ENCODE peak calls at places on chromosomes 16 and 17, in eight cellular contexts. F is GM12865, K is cardiac muscle cell, W is fibroblast of villous mesenchyme, X is Peyer's patch, Y is fibroblast of the aortic adventitia, Q is uterus, S is MCF 10A. N is an unnamed sample.

GRCh38 chr17:77002103-77003045 is 134.2 kb downstream of the MGAT5B start:
- DNase-seq in F (no peak), S (peak), Y (peak), X (no peak), W (peak), K (peak), Q (no peak), N (peak)

GRCh38 chr16:430904-431303 is 5.5 kb downstream of the RAB11FIP3 start:
- DNase-seq in Y (no peak), Q (no peak), F (no peak), S (no peak), W (no peak), K (no peak), X (no peak), N (no peak)

GRCh38 chr16:66263973-66264310 is 102.5 kb upstream of the CDH5 start:
- DNase-seq in W (no peak), Y (no peak), K (no peak), X (no peak), F (no peak), Q (no peak), S (no peak), N (no peak)

GRCh38 chr17:28973414-28973813 is 22.1 kb upstream of the PHF12 start:
- DNase-seq in X (no peak), F (no peak), Q (no peak), Y (peak), K (peak), W (peak), S (no peak), N (no peak)

GRCh38 chr16:4402439-4403132 is 13.8 kb downstream of the CORO7 start:
- DNase-seq in W (peak), F (peak), K (peak), Q (peak), Y (peak), X (peak), S (peak), N (peak)

GRCh38 chr16:35198223-35199199 is 1739.1 kb downstream of the TP53TG3F start:
- DNase-seq in K (no peak), W (no peak), F (no peak), S (no peak), X (no peak), Y (no peak), Q (no peak), N (no peak)

GRCh38 chr17:49358638-49359247 is 3.3 kb downstream of the ZNF652 start:
- DNase-seq in W (no peak), K (peak), F (peak), Y (peak), S (no peak), Q (no peak), X (peak), N (no peak)

GRCh38 chr17:32870969-32871368 is 6.0 kb downstream of the MYO1D start:
- DNase-seq in S (no peak), X (no peak), F (no peak), Y (peak), Q (no peak), K (peak), W (peak), N (no peak)

GRCh38 chr16:23119570-23119969 is 29.7 kb downstream of the USP31 start:
- DNase-seq in Y (peak), Q (no peak), S (peak), X (no peak), K (peak), F (no peak), W (peak), N (peak)

GRCh38 chr16:57761301-57761700 is 25.7 kb downstream of the KATNB1 start:
- DNase-seq in Y (no peak), F (no peak), X (no peak), K (no peak), W (no peak), S (no peak), Q (no peak), N (no peak)

GRCh38 chr16:69601250-69601649 is 35.5 kb downstream of the NFAT5 start:
- DNase-seq in X (no peak), S (no peak), K (no peak), F (no peak), W (no peak), Q (no peak), Y (no peak), N (no peak)

GRCh38 chr17:21358682-21359482 is 17.3 kb upstream of the KCNJ12 start:
- DNase-seq in S (no peak), W (no peak), Q (no peak), Y (peak), X (no peak), K (no peak), F (no peak), N (no peak)

GRCh38 chr17:499836-500543 is 147.4 kb upstream of the RPH3AL start:
- DNase-seq in K (no peak), X (no peak), Q (no peak), S (no peak), Y (no peak), W (no peak), F (peak), N (no peak)

GRCh38 chr16:46918400-46918799 is 34.2 kb downstream of the GPT2 start:
- DNase-seq in Y (no peak), X (no peak), F (no peak), Q (no peak), S (no peak), K (no peak), W (no peak), N (no peak)

GRCh38 chr17:62673614-62674362 is 46.3 kb downstream of the MRC2 start:
- DNase-seq in K (no peak), W (no peak), F (no peak), Q (no peak), S (no peak), X (no peak), Y (no peak), N (no peak)

GRCh38 chr16:64150193-64150592 is 971.7 kb downstream of the CDH11 start:
- DNase-seq in F (no peak), Q (no peak), Y (no peak), K (peak), W (no peak), S (peak), X (no peak), N (no peak)

GRCh38 chr16:56844056-56844455 is 21.0 kb upstream of the SLC12A3 start:
- DNase-seq in X (no peak), K (no peak), W (no peak), F (no peak), Y (no peak), Q (no peak), S (no peak), N (no peak)

GRCh38 chr17:64073771-64074703 is 53.6 kb upstream of the ICAM2 start:
- DNase-seq in W (peak), Q (no peak), K (no peak), Y (no peak), F (peak), S (no peak), X (no peak), N (no peak)

GRCh38 chr17:42109086-42109485 is 3.4 kb downstream of the DHX58 start:
- DNase-seq in F (no peak), K (no peak), Y (no peak), Q (no peak), S (no peak), W (no peak), X (no peak), N (no peak)

GRCh38 chr16:50838885-50839284 is 97.0 kb downstream of the CYLD start:
- DNase-seq in Q (no peak), W (no peak), K (no peak), F (no peak), Y (no peak), S (no peak), X (no peak), N (no peak)

GRCh38 chr17:64984181-64984580 is 64.9 kb upstream of the LRRC37A3 start:
- DNase-seq in Q (no peak), Y (no peak), W (no peak), X (no peak), K (no peak), F (no peak), S (no peak), N (no peak)

GRCh38 chr17:4487820-4488716 is 10.6 kb upstream of the SPNS2 start:
- DNase-seq in X (no peak), F (no peak), S (no peak), W (no peak), Y (no peak), Q (no peak), K (no peak), N (no peak)

GRCh38 chr17:10651927-10652326 is 5.2 kb downstream of the MYH3 start:
- DNase-seq in K (no peak), Q (no peak), X (no peak), F (no peak), S (no peak), Y (no peak), W (no peak), N (no peak)

GRCh38 chr16:78396046-78396445 is 296.6 kb downstream of the WWOX start:
- DNase-seq in W (no peak), Y (no peak), F (no peak), S (peak), Q (no peak), X (no peak), K (no peak), N (no peak)
- TF ChIP-seq CTCF in W (peak), Y (peak), F (no peak), S (no peak), Q (no peak), X (no peak), K (no peak), N (peak)

DNA sequence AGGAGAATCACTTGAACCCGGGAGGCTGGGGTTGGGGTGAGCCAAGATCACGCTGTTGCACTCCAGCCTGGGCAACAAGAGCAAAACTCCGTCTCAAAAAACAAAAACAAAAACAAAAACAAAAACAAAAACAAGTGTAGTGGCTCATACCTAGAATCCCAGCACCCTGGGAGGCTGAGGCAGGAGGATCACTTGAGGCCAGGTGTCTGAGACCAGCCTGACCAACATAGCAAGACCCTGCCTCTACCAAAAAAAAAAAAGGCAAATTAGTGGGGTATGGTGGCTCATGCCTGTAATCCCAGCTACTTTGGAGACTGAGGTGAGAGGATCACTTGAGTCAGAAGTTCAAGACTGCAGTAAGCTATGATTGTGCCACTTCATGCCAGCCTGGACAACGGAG is 26.4 kb upstream of the HAPSTR1 start:
- DNase-seq in Q (no peak), W (no peak), K (no peak), S (no peak), F (no peak), X (no peak), Y (no peak), N (no peak)
- TF ChIP-seq CTCF in Q (no peak), W (no peak), K (no peak), S (no peak), F (no peak), X (no peak), Y (no peak), N (no peak)

GRCh38 chr16:3259829-3260228 is 3.4 kb upstream of the MEFV start:
- DNase-seq in Y (no peak), S (peak), K (no peak), F (no peak), W (no peak), X (no peak), Q (no peak), N (no peak)

GRCh38 chr16:3268294-3268693 is 11.9 kb upstream of the MEFV start:
- DNase-seq in Y (no peak), X (no peak), W (no peak), K (no peak), Q (no peak), S (no peak), F (no peak), N (no peak)

GRCh38 chr16:3266873-3267537 is 10.6 kb upstream of the MEFV start:
- DNase-seq in Y (peak), S (peak), F (no peak), K (peak), W (peak), Q (no peak), X (no peak), N (no peak)

GRCh38 chr16:3262517-3262916 is 6.1 kb upstream of the MEFV start:
- DNase-seq in Y (no peak), Q (no peak), F (no peak), W (no peak), X (no peak), K (no peak), S (no peak), N (no peak)

DNA sequence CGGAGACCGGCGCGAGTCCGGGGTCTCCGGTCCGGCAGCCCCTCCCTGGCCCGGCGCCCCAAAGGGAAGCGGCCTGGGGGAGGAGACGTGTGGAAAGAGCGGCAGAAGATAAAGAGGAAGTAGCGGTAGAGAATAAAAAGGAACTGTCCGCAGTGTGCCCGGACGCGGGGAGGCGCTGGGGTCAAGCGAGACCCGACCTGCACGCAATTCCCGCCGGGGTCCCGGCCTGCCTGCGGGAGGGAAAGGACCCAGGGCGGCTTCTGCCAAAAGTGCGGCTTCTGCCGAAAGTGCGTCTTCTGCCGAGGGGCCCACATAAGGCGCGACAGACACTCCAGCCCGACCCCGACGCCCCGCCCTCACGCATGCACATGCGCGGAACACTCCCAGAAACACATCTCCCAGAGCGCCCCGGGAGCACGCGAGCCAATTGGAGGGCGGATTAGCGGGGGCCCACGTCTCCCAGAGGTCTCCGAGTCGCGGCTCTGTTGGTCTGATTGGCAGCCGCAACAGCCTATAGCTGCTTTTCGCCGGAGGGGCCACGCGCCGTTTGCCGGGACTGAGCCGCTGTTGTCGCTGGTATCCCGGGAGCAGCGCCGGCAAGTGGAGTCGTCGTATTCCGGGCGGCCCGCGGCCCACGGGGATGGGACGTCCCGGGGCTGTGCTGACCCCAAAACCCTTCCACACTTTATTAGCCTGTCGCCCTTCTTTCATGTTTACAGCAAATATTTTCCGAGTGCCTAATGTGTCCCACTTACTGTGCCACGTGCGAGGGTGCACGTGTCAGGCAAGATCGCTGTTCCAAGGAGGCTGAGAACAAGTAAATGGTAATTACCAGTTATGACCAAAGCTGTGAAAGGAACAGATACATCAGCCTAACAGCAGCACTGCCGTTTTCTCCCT is 8.0 kb upstream of the MEFV start:
- DNase-seq in Q (peak), X (peak), K (peak), W (peak), F (peak), S (peak), Y (peak), N (peak)
- TF ChIP-seq CTCF in Q (peak), X (peak), K (peak), W (peak), F (peak), S (peak), Y (peak), N (peak)

GRCh38 chr17:65984299-65984698 is 207.6 kb downstream of the CEP112 start:
- DNase-seq in K (peak), X (no peak), S (peak), W (peak), Y (peak), Q (no peak), F (no peak), N (no peak)

GRCh38 chr17:65988451-65988850 is 203.5 kb downstream of the CEP112 start:
- DNase-seq in F (no peak), Y (no peak), S (no peak), W (no peak), K (no peak), X (no peak), Q (no peak), N (no peak)

GRCh38 chr17:65985571-65985970 is 206.4 kb downstream of the CEP112 start:
- DNase-seq in X (no peak), Y (no peak), S (no peak), Q (no peak), F (no peak), K (no peak), W (no peak), N (no peak)

GRCh38 chr17:65990593-65990992 is 201.3 kb downstream of the CEP112 start:
- DNase-seq in Q (no peak), W (no peak), Y (no peak), K (no peak), X (no peak), F (no peak), S (no peak), N (no peak)

DNA sequence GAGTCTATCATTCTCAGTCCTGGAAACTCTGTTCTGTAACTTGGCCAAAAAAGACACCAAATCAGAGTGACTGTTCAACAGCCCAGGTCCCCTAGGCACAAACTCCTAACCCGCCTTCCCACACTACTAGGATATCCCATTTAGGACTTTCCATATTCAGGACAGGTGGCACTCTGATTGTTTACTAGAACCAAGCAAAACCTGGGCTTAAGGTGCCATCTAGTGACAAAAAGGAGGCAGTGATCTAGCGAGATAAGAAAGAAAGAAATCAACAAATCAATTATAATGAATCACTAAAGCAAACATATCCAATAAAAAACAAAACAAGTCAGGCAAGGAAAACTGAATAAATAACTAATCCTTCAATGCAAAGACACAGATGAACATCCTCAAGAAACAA is 203.9 kb downstream of the CEP112 start:
- DNase-seq in Y (peak), W (peak), X (no peak), S (peak), F (peak), Q (no peak), K (peak), N (peak)
- TF ChIP-seq CTCF in Y (peak), W (peak), X (peak), S (peak), F (peak), Q (no peak), K (peak), N (peak)